ENCODE peak calls at places on chromosome 15, in four cellular contexts. M, S, A and X are unnamed samples.
A peak's percentile ranks its signal among the peaks of the same experiment; 100 is the strongest.

GRCh38 chr15:42118650-42119531 is 24.5 kb upstream of the PLA2G4D start:
- DNase-seq in M (no peak), S (no peak), A (no peak), X (no peak)

GRCh38 chr15:93929375-93930094 is 301.8 kb upstream of the MCTP2 start:
- DNase-seq in M (no peak), S (no peak), A (no peak), X (peak; percentile 12)

GRCh38 chr15:92365079-92365478 is 28.6 kb upstream of the ST8SIA2 start:
- DNase-seq in M (no peak), S (peak; percentile 45), A (no peak), X (no peak)

GRCh38 chr15:39413558-39413957 is 167.3 kb upstream of the THBS1 start:
- DNase-seq in M (peak; percentile 25), S (no peak), A (no peak), X (no peak)

GRCh38 chr15:71384501-71384900 is 269.2 kb downstream of the THSD4 start:
- DNase-seq in M (no peak), S (no peak), A (no peak), X (no peak)

GRCh38 chr15:50944692-50945091 is 36.2 kb downstream of the AP4E1 start:
- DNase-seq in M (no peak), S (no peak), A (no peak), X (no peak)

GRCh38 chr15:34318277-34319079 is 19.1 kb downstream of the SLC12A6 start:
- DNase-seq in M (no peak), S (peak; percentile 78), A (peak; percentile 50), X (peak; percentile 25)

GRCh38 chr15:69200773-69201745 is 40.6 kb downstream of the GLCE start:
- DNase-seq in M (no peak), S (no peak), A (no peak), X (no peak)

GRCh38 chr15:63476229-63476632 is 28.2 kb upstream of the USP3 start:
- DNase-seq in M (no peak), S (peak; percentile 85), A (no peak), X (no peak)

GRCh38 chr15:81752149-81752942 is 293.5 kb downstream of the MEX3B start:
- DNase-seq in M (no peak), S (no peak), A (no peak), X (no peak)

GRCh38 chr15:98484914-98485313 is 163.4 kb upstream of the IGF1R start:
- DNase-seq in M (no peak), S (no peak), A (no peak), X (no peak)

GRCh38 chr15:88022711-88023110 is 233.8 kb downstream of the NTRK3 start:
- DNase-seq in M (no peak), S (no peak), A (no peak), X (no peak)

GRCh38 chr15:89669941-89670340 is 9.2 kb downstream of the PLIN1 start:
- DNase-seq in M (no peak), S (no peak), A (no peak), X (no peak)

GRCh38 chr15:89396723-89397652 is 62.4 kb upstream of the POLG start:
- DNase-seq in M (no peak), S (no peak), A (no peak), X (peak; percentile 58)

GRCh38 chr15:73573572-73573971 is 59.6 kb downstream of the NPTN start:
- DNase-seq in M (no peak), S (no peak), A (no peak), X (no peak)

GRCh38 chr15:45121706-45122417 is 7.7 kb downstream of the DUOXA2 start:
- DNase-seq in M (no peak), S (peak; percentile 56), A (no peak), X (no peak)

GRCh38 chr15:99110581-99111320 is 5.9 kb downstream of the SYNM start:
- DNase-seq in M (no peak), S (no peak), A (no peak), X (no peak)

GRCh38 chr15:89781055-89781454 is 4.9 kb downstream of the MESP2 start:
- DNase-seq in M (no peak), S (no peak), A (no peak), X (no peak)

GRCh38 chr15:74422723-74423442 is 10.9 kb downstream of the SEMA7A start:
- DNase-seq in M (no peak), S (peak; percentile 82), A (no peak), X (peak; percentile 37)

GRCh38 chr15:63379492-63380150 is 2.0 kb downstream of the CA12 start:
- DNase-seq in M (no peak), S (no peak), A (no peak), X (no peak)

GRCh38 chr15:77413687-77414349 is 6.1 kb downstream of the PEAK1 start:
- DNase-seq in M (no peak), S (no peak), A (no peak), X (no peak)

GRCh38 chr15:35874260-35874905 is 328.4 kb upstream of the DPH6 start:
- DNase-seq in M (no peak), S (no peak), A (no peak), X (no peak)

GRCh38 chr15:94655249-94655648 is 423.9 kb downstream of the MCTP2 start:
- DNase-seq in M (no peak), S (no peak), A (no peak), X (no peak)

GRCh38 chr15:39948817-39949216 is 14.9 kb downstream of the EIF2AK4 start:
- DNase-seq in M (no peak), S (peak; percentile 33), A (no peak), X (no peak)

GRCh38 chr15:89665449-89666146 is 10.3 kb upstream of the KIF7 start:
- DNase-seq in M (no peak), S (no peak), A (no peak), X (peak; percentile 56)

GRCh38 chr15:73317651-73318462 is 50.9 kb downstream of the HCN4 start:
- DNase-seq in M (no peak), S (no peak), A (no peak), X (no peak)

GRCh38 chr15:39471791-39472190 is 109.1 kb upstream of the THBS1 start:
- DNase-seq in M (no peak), S (no peak), A (no peak), X (no peak)

GRCh38 chr15:43702174-43702573 is 8.5 kb downstream of the CKMT1A start:
- DNase-seq in M (no peak), S (no peak), A (no peak), X (no peak)

GRCh38 chr15:34206016-34206415 is 3.9 kb downstream of the KATNBL1 start:
- DNase-seq in M (no peak), S (no peak), A (no peak), X (no peak)

GRCh38 chr15:58441376-58442070 is 9.7 kb downstream of the LIPC start:
- DNase-seq in M (no peak), S (no peak), A (no peak), X (no peak)

GRCh38 chr15:33587773-33588172 is 277.0 kb downstream of the RYR3 start:
- DNase-seq in M (no peak), S (no peak), A (no peak), X (no peak)

GRCh38 chr15:46080018-46080417 is 445.2 kb downstream of the SQOR start:
- DNase-seq in M (no peak), S (no peak), A (no peak), X (peak; percentile 35)

GRCh38 chr15:63752075-63752684 is 81.6 kb downstream of the HERC1 start:
- DNase-seq in M (peak; percentile 23), S (peak; percentile 61), A (peak; percentile 33), X (no peak)

GRCh38 chr15:97745481-97746071 is 214.9 kb upstream of the ARRDC4 start:
- DNase-seq in M (no peak), S (peak; percentile 23), A (peak; percentile 53), X (peak; percentile 62)

GRCh38 chr15:75648156-75649000 is 666 bp downstream of the SNX33 start:
- DNase-seq in M (no peak), S (peak; percentile 63), A (peak; percentile 68), X (peak; percentile 71)
- TF ChIP-seq CTCF in M (no peak), S (no peak), A (no peak), X (no peak)

DNA sequence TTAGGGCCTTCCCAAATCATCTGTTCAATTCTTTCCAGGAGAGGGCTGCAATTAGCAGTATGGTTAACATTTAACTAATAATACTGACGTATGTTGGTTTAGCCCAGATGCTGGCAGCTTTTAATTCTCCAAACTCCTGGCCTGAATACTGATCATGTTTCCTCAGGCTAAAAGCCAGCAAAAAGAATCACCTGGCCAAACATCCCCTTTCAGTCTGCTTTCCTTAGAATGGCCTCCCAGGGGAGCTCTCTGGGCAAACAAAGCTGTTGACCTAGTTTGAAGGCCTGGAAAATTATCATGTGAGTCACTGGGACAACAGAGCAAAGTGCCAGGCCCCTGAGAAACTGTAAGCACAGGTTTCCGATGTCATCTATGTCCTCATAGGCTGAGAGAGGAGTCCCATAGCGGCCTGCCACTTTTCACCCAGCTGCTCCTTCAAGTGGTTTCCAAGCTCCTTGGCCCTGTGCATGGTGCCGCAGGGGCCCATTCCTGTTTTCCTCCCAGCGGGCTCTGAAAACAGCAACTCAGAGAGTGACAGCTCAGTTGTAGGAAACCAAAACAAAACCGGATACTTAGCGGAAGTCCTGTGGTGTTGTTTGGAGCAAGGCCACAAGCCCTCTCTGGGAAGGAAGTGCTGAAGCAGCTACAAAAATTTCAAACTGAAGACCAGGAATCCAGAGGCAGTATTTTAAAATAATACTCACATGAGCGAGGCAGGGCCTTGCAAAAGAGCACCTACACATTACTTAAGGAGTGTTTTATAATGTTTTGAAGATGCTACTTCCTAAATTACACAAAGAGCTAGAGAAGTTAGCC is 36.5 kb upstream of the RAB11A start:
- DNase-seq in M (no peak), S (peak; percentile 100), A (peak; percentile 65), X (peak; percentile 71)
- TF ChIP-seq CBFB in M (no peak), S (no peak), A (no peak), X (no peak)

DNA sequence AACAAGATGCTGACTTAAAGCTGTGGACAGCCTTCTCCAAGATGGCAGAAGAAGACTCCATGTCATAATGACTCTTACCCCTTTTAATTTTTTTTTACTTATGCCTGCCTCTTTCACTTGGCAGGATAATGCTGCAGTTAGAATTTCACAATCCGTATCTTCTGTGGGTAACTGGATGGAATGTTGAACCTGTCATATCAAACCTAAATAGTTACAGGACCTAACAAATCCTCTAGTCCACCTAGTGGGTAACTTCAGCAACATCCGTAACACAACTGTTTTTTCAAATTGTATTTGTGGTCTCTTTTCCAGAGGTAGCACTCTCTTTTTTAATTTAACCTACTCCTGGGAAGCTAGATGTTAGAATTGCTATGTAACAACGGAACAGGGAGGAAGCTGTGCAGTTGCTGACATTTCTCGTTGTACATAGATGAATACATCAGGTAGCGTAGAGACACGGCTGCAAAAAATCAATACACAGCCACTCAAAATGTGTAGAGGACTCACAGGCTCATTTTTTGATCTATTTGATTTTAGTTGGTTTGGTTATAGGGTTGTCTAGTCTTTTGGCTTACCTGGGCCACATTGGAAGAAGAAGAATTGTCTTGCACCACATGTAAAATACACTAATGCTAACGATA is 43.9 kb upstream of the TRPM1 start:
- DNase-seq in M (no peak), S (peak; percentile 39), A (no peak), X (no peak)
- TF ChIP-seq CTCF in M (peak; percentile 5), S (no peak), A (no peak), X (no peak)

DNA sequence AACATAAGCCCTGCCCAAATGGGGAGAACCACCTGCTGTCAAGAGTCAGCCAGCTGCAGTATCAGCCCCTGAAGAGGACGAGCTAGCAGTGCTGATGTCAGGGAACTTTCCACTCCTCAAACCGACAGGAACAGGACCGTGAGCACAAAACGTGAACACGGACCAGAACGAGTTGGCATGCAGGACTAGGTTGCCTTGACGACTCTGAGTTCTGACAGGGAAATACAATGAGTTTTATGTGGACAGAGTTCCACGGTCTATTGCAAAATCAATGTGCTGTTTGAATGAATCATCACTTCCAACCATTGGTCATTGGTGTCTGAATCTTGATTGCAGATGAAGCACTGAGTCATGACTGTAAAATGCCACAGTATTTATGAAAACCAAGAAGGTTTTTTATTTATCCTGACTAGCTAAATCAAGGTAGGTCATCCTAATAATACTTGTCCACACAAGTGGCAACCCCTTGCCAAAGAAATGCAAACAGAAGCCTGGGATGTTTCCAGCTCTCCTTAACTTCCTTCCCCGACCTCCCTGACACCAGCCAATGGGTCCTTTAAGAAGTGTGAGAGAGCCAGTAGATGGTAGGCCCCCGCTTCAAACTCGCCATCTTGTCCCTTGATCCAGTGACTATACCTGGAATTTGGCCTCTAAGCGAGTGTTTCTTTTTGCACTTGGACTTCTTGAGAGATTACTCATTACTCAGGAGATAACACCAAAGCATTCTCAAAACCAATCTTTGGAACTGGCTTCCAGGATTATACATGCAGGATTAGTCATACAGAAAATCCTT is 119.6 kb downstream of the ASB7 start:
- DNase-seq in M (no peak), S (peak; percentile 91), A (no peak), X (no peak)
- TF ChIP-seq CBFB in M (no peak), S (no peak), A (no peak), X (no peak)